ENCODE peak calls at places on chromosomes 11 and 22, in ten cellular contexts. C is OCI-LY7; A is CD8-positive, alpha-beta memory T cell; E is stimulated activated CD4-positive, alpha-beta T cell treated with anti-CD3 and anti-CD28 coated beads, TNF-alpha, amount 100 ng/mL, for 24 hours; V is adipocyte; I is GM04504; K is hippocampal formation; M is T-helper 9 cell; L is fibroblast of lung; F is hypothalamus. T is an unnamed sample.

GRCh38 chr11:26987726-26988125 is 6.2 kb upstream of the FIBIN start:
- DNase-seq in A (no peak), L (no peak), E (no peak), C (no peak), F (no peak), K (no peak), M (no peak), I (no peak), V (no peak), T (no peak)

GRCh38 chr11:3962406-3962840 is 107.0 kb downstream of the STIM1 start:
- DNase-seq in L (peak), I (no peak), M (no peak), V (peak), K (no peak), C (no peak), F (no peak), E (no peak), A (no peak), T (no peak)

GRCh38 chr11:20353829-20354434 is 9.6 kb upstream of the HTATIP2 start:
- DNase-seq in F (no peak), K (peak), A (no peak), V (peak), C (peak), L (peak), M (peak), I (no peak), E (no peak), T (peak)

GRCh38 chr11:65505434-65506315 is 6.8 kb downstream of the MALAT1 start:
- DNase-seq in I (no peak), C (peak), K (no peak), L (peak), F (no peak), A (no peak), V (peak), E (no peak), M (no peak), T (no peak)

GRCh38 chr11:2929511-2929879 is 275 bp upstream of the PHLDA2 start:
- DNase-seq in E (peak), L (peak), K (no peak), I (no peak), V (peak), C (no peak), M (peak), A (no peak), F (no peak), T (no peak)

GRCh38 chr11:126733685-126734084 is 266.9 kb downstream of the KIRREL3 start:
- DNase-seq in K (no peak), M (no peak), E (no peak), C (no peak), F (no peak), L (no peak), I (no peak), V (no peak), A (no peak), T (no peak)

GRCh38 chr22:27420817-27421361 is 380.7 kb downstream of the MN1 start:
- DNase-seq in I (peak), L (peak), K (no peak), M (no peak), V (peak), C (no peak), A (no peak), F (no peak), E (no peak), T (peak)

GRCh38 chr22:36398602-36399472 is 11.1 kb upstream of the MYH9 start:
- DNase-seq in A (no peak), C (no peak), K (no peak), V (peak), E (no peak), F (no peak), L (no peak), M (no peak), I (peak), T (no peak)

GRCh38 chr11:93500759-93501158 is 42.4 kb downstream of the SMCO4 start:
- DNase-seq in F (no peak), C (no peak), V (no peak), K (no peak), M (no peak), A (no peak), E (no peak), I (no peak), L (no peak), T (no peak)